ENCODE peak calls at places on chromosomes 5 and 9, in six cellular contexts. X, H, P, I, F and C are unnamed samples.

GRCh38 chr9:87793292-87793691 is 67.4 kb downstream of the CTSL start:
- DNase-seq in I (peak; percentile 83), H (peak; percentile 87), X (peak; percentile 37), P (peak; percentile 80), F (peak; percentile 70), C (peak; percentile 56)

GRCh38 chr5:151905639-151906038 is 19.0 kb downstream of the GLRA1 start:
- DNase-seq in H (no peak), F (no peak), I (peak; percentile 83), X (no peak), P (peak; percentile 48), C (peak; percentile 41)

GRCh38 chr5:35089688-35090314 is 42.1 kb upstream of the AGXT2 start:
- DNase-seq in I (peak; percentile 82), F (peak; percentile 32), P (peak; percentile 44), H (peak; percentile 72), X (peak; percentile 44), C (peak; percentile 88)

GRCh38 chr5:16149621-16150020 is 30.0 kb downstream of the MARCHF11 start:
- DNase-seq in X (no peak), H (no peak), I (no peak), F (no peak), P (no peak), C (no peak)

GRCh38 chr5:53739111-53739510 is 178.7 kb downstream of the NDUFS4 start:
- DNase-seq in P (no peak), H (no peak), X (no peak), I (no peak), F (peak; percentile 12), C (no peak)

GRCh38 chr9:121598167-121599000 is 53.0 kb upstream of the DAB2IP start:
- DNase-seq in X (peak; percentile 96), P (peak; percentile 80), I (peak; percentile 89), F (no peak), H (peak; percentile 86), C (peak; percentile 82)

GRCh38 chr5:62289813-62290212 is 16.2 kb upstream of the KIF2A start:
- DNase-seq in P (no peak), I (no peak), H (no peak), X (no peak), F (no peak), C (no peak)

GRCh38 chr5:76252437-76252836 is 150.6 kb upstream of the IQGAP2 start:
- DNase-seq in F (peak; percentile 74), I (no peak), P (no peak), H (no peak), X (no peak), C (peak; percentile 22)

GRCh38 chr5:850511-851006 is at the start of gene ZDHHC11:
- DNase-seq in X (peak; percentile 92), F (no peak), I (peak; percentile 16), P (no peak), H (no peak), C (peak; percentile 89)

GRCh38 chr5:98464737-98465330 is 308.6 kb upstream of the RGMB start:
- DNase-seq in I (no peak), H (no peak), X (no peak), P (no peak), F (no peak), C (no peak)

GRCh38 chr5:79069488-79070001 is at the start of the genes BHMT2 and DMGDH:
- DNase-seq in X (no peak), H (peak; percentile 9), I (peak; percentile 38), F (no peak), P (peak; percentile 47), C (no peak)

DNA sequence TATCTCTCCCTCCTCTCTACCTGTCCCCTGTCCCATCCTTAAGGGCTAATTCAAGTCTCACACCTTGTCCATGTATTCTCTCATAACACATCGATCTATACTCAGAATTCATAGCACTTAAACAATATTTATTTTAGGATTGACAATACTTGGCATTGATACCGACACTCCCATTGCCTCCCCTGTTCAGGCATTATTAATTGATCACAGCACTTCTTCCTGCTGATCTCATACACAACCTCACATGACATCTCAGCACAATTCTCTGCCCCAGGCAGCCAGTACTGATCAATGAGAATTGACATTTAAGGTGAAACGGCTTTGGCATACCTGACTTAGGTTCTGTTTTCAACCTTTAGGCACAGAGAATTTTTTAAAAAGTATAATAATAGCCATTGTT is 582.4 kb upstream of the BRINP1 start:
- DNase-seq in H (no peak), P (no peak), I (no peak), F (no peak), X (no peak), C (no peak)
- H3K4me3 ChIP-seq in H (no peak overlapping the region), P (no peak overlapping the region), I (no peak overlapping the region), F (no peak overlapping the region), X (no peak overlapping the region), C (no peak overlapping the region)

GRCh38 chr9:111876179-111876578 is 20.4 kb upstream of the UGCG start:
- DNase-seq in P (no peak), I (peak; percentile 75), H (no peak), F (no peak), X (no peak), C (no peak)
- H3K27ac ChIP-seq in P (no peak overlapping the region), I (no peak overlapping the region), H (no peak overlapping the region), F (no peak overlapping the region), X (no peak overlapping the region), C (no peak overlapping the region)

DNA sequence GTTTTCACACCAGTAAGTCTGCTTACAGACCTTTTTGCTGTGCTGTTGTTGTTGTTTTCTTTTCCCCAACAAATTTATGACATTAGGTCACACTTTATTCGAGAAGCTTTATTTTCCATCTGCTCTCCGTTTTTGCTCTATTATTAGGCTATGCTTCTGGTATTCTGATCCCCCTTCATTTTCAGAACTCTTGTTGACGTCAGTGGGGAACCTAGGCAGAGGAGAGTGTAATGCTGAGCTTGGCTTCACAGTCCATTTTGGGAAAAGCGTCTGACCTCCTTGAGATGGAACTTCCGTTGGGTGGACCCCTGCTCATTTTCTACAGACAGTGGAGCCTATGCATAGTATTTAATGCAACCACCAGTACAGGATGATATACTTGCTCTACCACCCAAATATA is 387.9 kb upstream of the MEF2C start:
- DNase-seq in X (no peak), F (no peak), P (no peak), H (no peak), I (no peak), C (no peak)
- H3K4me2 ChIP-seq in X (no peak overlapping the region), F (no peak overlapping the region), P (no peak overlapping the region), H (no peak overlapping the region), I (no peak overlapping the region), C (no peak overlapping the region)

DNA sequence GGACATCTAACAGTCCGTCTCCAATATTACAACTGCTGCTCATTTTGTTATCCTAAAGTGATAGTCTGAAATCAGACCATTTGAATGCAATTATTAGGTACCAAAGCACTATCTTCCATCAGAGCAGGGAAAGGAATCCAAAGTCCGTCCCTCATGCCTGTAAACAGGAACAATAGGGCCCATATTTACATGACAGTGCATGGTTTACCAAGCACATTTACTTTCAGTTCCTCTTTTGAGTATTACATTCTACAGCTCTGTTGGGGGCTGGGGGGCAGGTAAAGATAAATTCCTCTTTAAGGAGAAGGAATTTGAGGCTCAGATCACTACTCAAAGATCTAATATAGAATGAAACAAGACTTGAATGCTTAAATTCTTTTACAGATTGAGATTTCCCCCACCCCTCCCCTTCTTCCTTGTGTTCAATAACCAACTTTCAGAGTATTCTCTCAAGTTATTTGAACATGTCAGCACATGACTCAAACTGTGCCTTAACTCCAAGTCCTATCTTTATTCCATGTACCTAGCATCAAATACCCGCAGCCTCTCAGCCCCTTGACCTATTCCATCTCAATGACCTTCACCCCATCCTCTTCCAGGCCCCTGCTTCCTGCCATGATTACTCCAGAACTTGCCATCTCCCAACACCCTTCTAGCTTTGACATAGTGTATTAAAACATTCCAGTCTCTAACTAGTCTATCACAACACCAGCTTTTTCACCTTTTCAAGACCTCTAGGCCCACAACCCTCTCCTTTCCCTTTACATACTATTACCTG is 71.0 kb downstream of the BRINP1 start:
- DNase-seq in P (no peak), X (no peak), H (no peak), F (no peak), I (no peak), C (no peak)
- H3K4me3 ChIP-seq in P (no peak overlapping the region), X (no peak overlapping the region), H (no peak overlapping the region), F (no peak overlapping the region), I (no peak overlapping the region), C (no peak overlapping the region)

GRCh38 chr5:147179555-147180147 is 55.2 kb upstream of the STK32A start:
- DNase-seq in F (no peak), P (no peak), H (no peak), I (no peak), X (no peak), C (no peak)

GRCh38 chr5:147174671-147175070 is 60.2 kb upstream of the STK32A start:
- DNase-seq in H (no peak), F (no peak), X (no peak), P (no peak), I (no peak), C (no peak)

GRCh38 chr5:147177125-147177840 is 57.5 kb upstream of the STK32A start:
- DNase-seq in H (peak; percentile 50), X (no peak), P (peak; percentile 83), I (no peak), F (no peak), C (no peak)

GRCh38 chr5:147175516-147176097 is 59.2 kb upstream of the STK32A start:
- DNase-seq in H (no peak), F (no peak), X (no peak), P (no peak), I (no peak), C (peak; percentile 38)

DNA sequence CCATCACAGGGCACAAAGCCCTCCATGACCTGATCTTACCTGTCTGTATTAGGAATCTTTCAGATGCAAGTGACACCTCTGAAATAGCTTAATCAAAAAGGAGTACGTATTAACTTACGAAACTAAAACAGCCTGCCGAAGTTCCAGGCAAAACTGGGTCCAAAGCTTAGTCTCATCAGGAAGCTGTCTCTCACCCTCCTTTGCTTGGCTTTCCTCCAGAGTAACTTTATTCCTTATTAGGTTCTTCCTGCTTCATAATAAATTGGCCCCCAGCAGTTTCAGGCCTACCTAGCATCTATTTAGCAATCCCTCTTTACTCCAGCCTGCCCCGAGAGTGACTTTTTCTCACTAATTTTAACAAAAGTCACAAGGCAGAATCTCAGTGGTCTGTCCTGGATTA is 58.4 kb upstream of the STK32A start:
- DNase-seq in F (no peak), P (no peak), X (no peak), H (no peak), I (no peak), C (no peak)
- H3K27ac ChIP-seq in F (no peak overlapping the region), P (peak overlapping the region; percentile 77), X (no peak overlapping the region), H (no peak overlapping the region), I (no peak overlapping the region), C (no peak overlapping the region)